ENCODE peak calls at places on chromosomes 3 and 15, in seven cellular contexts. O, S, V, K, Q, T and B are unnamed samples.

GRCh38 chr3:151096697-151097096 is 11.2 kb downstream of the MED12L start:
- DNase-seq in O (peak), S (no peak), V (no peak), K (no peak), Q (no peak), T (no peak), B (no peak)

GRCh38 chr3:38154625-38155255 is 10.6 kb upstream of the OXSR1 start:
- DNase-seq in O (no peak), S (no peak), V (no peak), K (no peak), Q (no peak), T (no peak), B (no peak)

GRCh38 chr3:33989229-33989628 is 190.8 kb downstream of the PDCD6IP start:
- DNase-seq in O (no peak), S (no peak), V (no peak), K (no peak), Q (no peak), T (no peak), B (no peak)

GRCh38 chr3:81268526-81268925 is 492.9 kb downstream of the GBE1 start:
- DNase-seq in O (no peak), S (no peak), V (no peak), K (no peak), Q (no peak), T (no peak), B (no peak)

GRCh38 chr3:101676219-101676764 is 640 bp downstream of the ZBTB11 start:
- DNase-seq in O (peak), S (no peak), V (peak), K (peak), Q (peak), T (peak), B (peak)

GRCh38 chr3:39460677-39461076 is 6.8 kb upstream of the MOBP start:
- DNase-seq in O (peak), S (no peak), V (no peak), K (no peak), Q (no peak), T (no peak), B (no peak)

GRCh38 chr15:31393441-31394091 is 66.9 kb downstream of the KLF13 start:
- DNase-seq in O (no peak), S (no peak), V (no peak), K (no peak), Q (no peak), T (no peak), B (no peak)

GRCh38 chr3:135490219-135490618 is 475.3 kb upstream of the PPP2R3A start:
- DNase-seq in O (no peak), S (no peak), V (no peak), K (no peak), Q (no peak), T (no peak), B (no peak)

GRCh38 chr3:116809218-116809617 is 99.6 kb downstream of the TUSC7 start:
- DNase-seq in O (peak), S (no peak), V (no peak), K (no peak), Q (no peak), T (no peak), B (no peak)

GRCh38 chr3:156553705-156554356 is 1.1 kb downstream of the SSR3 start:
- DNase-seq in O (no peak), S (no peak), V (no peak), K (no peak), Q (no peak), T (no peak), B (peak)

GRCh38 chr15:81303241-81304225 is 20.4 kb downstream of the STARD5 start:
- DNase-seq in O (peak), S (no peak), V (no peak), K (no peak), Q (no peak), T (no peak), B (no peak)

GRCh38 chr3:17755836-17756235 is 13.4 kb upstream of the TBC1D5 start:
- DNase-seq in O (no peak), S (no peak), V (no peak), K (no peak), Q (no peak), T (no peak), B (no peak)

GRCh38 chr3:167575000-167575399 is 78.7 kb downstream of the WDR49 start:
- DNase-seq in O (no peak), S (no peak), V (no peak), K (no peak), Q (no peak), T (no peak), B (no peak)